ENCODE peak calls at places on chromosomes 2 and 18, in nine cellular contexts. S is HCT116, C is K562, H is vagina, L is sigmoid colon, F is GM12892, R is GM12891, Q is transverse colon, O is endothelial cell of umbilical vein. D is an unnamed sample.

GRCh38 chr2:217563081-217563480 is 439.7 kb downstream of the TNS1 start:
- DNase-seq in S (no peak), O (no peak), C (no peak), H (no peak), L (no peak), R (no peak), Q (no peak), F (no peak), D (no peak)

GRCh38 chr2:65277791-65278449 is 50.3 kb downstream of the ACTR2 start:
- DNase-seq in R (no peak), H (no peak), S (no peak), O (no peak), F (no peak), C (no peak), Q (no peak), L (no peak), D (no peak)

GRCh38 chr2:235056768-235057167 is 105.0 kb downstream of the SH3BP4 start:
- DNase-seq in S (no peak), F (no peak), R (no peak), H (no peak), Q (no peak), C (no peak), O (no peak), L (no peak), D (no peak)

GRCh38 chr18:68507781-68508180 is 207.1 kb downstream of the TMX3 start:
- DNase-seq in H (no peak), F (no peak), O (no peak), L (no peak), S (no peak), C (no peak), R (no peak), Q (no peak), D (no peak)

GRCh38 chr2:65612654-65613053 is 180.3 kb upstream of the SPRED2 start:
- DNase-seq in H (no peak), Q (no peak), L (no peak), S (no peak), O (no peak), R (no peak), C (no peak), F (no peak), D (no peak)

GRCh38 chr18:74831571-74832250 is 234.0 kb downstream of the ZNF407 start:
- DNase-seq in Q (no peak), R (no peak), S (no peak), O (no peak), F (no peak), H (no peak), L (no peak), C (no peak), D (no peak)

GRCh38 chr2:220701115-220701514 is 871.0 kb downstream of the EPHA4 start:
- DNase-seq in O (no peak), R (no peak), H (no peak), S (no peak), L (no peak), Q (no peak), F (no peak), C (no peak), D (no peak)

GRCh38 chr2:47069628-47070154 is 85.4 kb downstream of the STPG4 start:
- DNase-seq in F (no peak), R (no peak), O (peak; percentile 34), S (peak; percentile 82), Q (peak; percentile 87), C (no peak), H (no peak), L (no peak), D (no peak)

GRCh38 chr2:71101656-71102055 is 28.4 kb downstream of the MCEE start:
- DNase-seq in Q (no peak), O (peak; percentile 78), F (no peak), C (no peak), L (no peak), R (no peak), H (no peak), S (no peak), D (no peak)

GRCh38 chr2:7356909-7357584 is 439.8 kb downstream of the RNF144A start:
- DNase-seq in Q (no peak), L (no peak), C (no peak), H (no peak), F (no peak), O (no peak), R (no peak), S (no peak), D (peak; percentile 79)

GRCh38 chr2:119888673-119889072 is 124.2 kb upstream of the EPB41L5 start:
- DNase-seq in L (no peak), C (no peak), Q (no peak), R (no peak), F (no peak), S (no peak), O (peak; percentile 27), H (no peak), D (no peak)

GRCh38 chr2:33134086-33134763 is 187.5 kb downstream of the LTBP1 start:
- DNase-seq in H (no peak), C (no peak), R (no peak), Q (peak; percentile 24), S (peak; percentile 59), F (no peak), O (peak; percentile 72), L (peak; percentile 85), D (peak; percentile 93)

GRCh38 chr2:69013123-69013836 is at the start of gene ANTXR1:
- DNase-seq in Q (peak; percentile 31), H (no peak), O (peak; percentile 13), C (peak; percentile 11), L (peak; percentile 84), R (no peak), F (no peak), S (peak; percentile 53), D (no peak)
- TF ChIP-seq POLR2A in Q (peak; percentile 32), H (no peak), O (no peak), C (no peak), L (peak; percentile 33), R (no peak), F (no peak), S (peak; percentile 67), D (no peak)

DNA sequence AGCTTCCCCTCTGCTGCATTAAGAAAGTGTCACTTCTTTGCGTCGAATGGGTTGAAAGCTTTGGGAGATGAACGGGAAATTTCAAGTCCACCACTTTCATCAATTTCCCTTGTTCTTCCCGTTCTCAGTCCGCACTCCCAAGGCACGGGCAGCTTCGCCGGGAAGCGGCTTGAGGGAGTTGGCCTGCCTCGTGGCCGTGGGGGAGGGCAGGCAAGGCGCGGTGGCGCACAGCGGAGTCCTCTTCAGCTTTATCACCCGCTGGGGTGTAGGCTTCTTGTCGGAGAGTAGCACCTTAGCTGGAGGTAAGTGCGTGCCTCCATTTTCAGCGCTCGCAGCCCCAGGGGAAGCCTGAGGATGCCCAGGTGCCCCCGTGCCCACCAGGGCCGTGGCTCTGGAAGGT is 19.9 kb downstream of the KCTD18 start:
- DNase-seq in C (no peak), R (no peak), F (no peak), H (no peak), L (no peak), Q (no peak), O (no peak), S (no peak), D (peak; percentile 64)
- TF ChIP-seq POLR2AphosphoS5 in C (no peak), R (no peak), F (no peak), H (no peak), L (no peak), Q (no peak), O (no peak), S (no peak), D (no peak)

DNA sequence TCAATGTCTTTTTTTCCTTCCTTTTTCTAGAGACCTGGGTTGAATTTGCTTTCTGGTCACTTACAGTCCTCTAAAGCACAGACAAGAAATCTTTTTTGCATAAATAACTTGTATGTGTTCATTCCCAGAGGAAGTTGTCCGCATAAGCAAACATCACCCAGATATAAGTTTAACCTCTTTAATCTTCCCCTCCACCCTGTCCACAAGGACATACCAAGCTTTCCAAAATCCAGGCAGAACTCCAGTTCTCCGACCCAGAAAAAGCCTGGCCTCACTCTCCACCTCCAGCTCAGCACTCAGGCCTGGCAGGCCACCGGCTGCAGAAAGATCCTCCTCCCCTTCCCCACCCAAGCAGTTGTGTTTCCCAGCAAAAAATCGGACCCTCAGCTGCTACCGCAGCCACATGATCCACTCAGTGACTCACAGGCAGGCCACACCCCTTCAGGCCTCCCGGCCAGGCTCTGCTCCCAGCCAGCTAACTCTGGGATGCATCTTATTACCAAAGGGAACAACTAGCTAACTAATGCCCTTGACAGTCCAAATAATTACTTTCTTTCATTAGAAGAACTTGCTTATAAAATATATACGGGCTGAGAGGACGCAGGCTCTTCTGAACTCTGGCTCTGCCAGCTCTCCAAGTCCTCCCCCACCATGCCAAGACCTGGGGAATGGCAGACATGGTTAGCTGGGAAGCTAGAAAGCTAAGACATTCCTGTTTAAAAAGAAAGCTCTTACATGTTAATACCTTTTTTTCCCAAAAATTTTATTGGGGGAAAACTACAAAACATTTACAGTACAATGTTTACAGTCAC is 4.5 kb downstream of the ZFP36L2 start:
- DNase-seq in R (no peak), H (no peak), O (peak; percentile 93), C (peak; percentile 68), Q (peak; percentile 90), F (no peak), L (peak; percentile 97), S (peak; percentile 64), D (peak; percentile 98)
- TF ChIP-seq POLR2A in R (peak; percentile 73), H (no peak), O (peak; percentile 71), C (peak; percentile 81), Q (peak; percentile 85), F (peak; percentile 79), L (peak; percentile 49), S (no peak), D (peak; percentile 71)

GRCh38 chr2:6343076-6343475 is 522.6 kb downstream of the CMPK2 start:
- DNase-seq in L (no peak), R (no peak), H (no peak), S (no peak), F (no peak), Q (no peak), C (no peak), O (no peak), D (no peak)
- TF ChIP-seq POLR2AphosphoS5 in L (no peak), R (no peak), H (no peak), S (no peak), F (no peak), Q (no peak), C (no peak), O (no peak), D (no peak)

D was measured in esophagus muscularis mucosa.